ENCODE peak calls at places on chromosomes 12 and 14, in nine cellular contexts. T is CD4-positive, CD25-positive, alpha-beta regulatory T cell; K is NCI-H2029; E is activated CD8-positive, alpha-beta T cell treated with anti-CD3 and anti-CD28 coated beads for 36 hours; I is hippocampal formation; B is neural progenitor cell; Q is astrocyte of the spinal cord; Y is stimulated activated CD4-positive, alpha-beta T cell treated with anti-CD3 and anti-CD28 coated beads, Interleukin-4, amount 100 ng/mL, for 4 hours; V is left colon. R is an unnamed sample.

GRCh38 chr14:72826039-72826438 is 67.9 kb downstream of the DPF3 start:
- DNase-seq in T (no peak), K (no peak), E (no peak), I (no peak), B (no peak), Q (no peak), Y (no peak), V (no peak), R (no peak)

GRCh38 chr12:122840580-122841513 is 5.6 kb downstream of the HIP1R start:
- DNase-seq in T (no peak), K (no peak), E (no peak), I (no peak), B (no peak), Q (no peak), Y (no peak), V (no peak), R (no peak)

GRCh38 chr14:59311723-59312122 is 123.3 kb downstream of the DAAM1 start:
- DNase-seq in T (no peak), K (no peak), E (no peak), I (no peak), B (no peak), Q (no peak), Y (no peak), V (no peak), R (no peak)

GRCh38 chr14:102581193-102581592 is 11.3 kb upstream of the RCOR1 start:
- DNase-seq in T (no peak), K (no peak), E (no peak), I (no peak), B (no peak), Q (no peak), Y (no peak), V (no peak), R (no peak)

GRCh38 chr14:94100847-94101246 is 9.7 kb upstream of the IFI27 start:
- DNase-seq in T (no peak), K (no peak), E (no peak), I (no peak), B (no peak), Q (peak), Y (no peak), V (no peak), R (no peak)

GRCh38 chr12:93785262-93786010 is 108.3 kb downstream of the CRADD start:
- DNase-seq in T (peak), K (no peak), E (peak), I (no peak), B (peak), Q (peak), Y (peak), V (no peak), R (peak)

GRCh38 chr12:89350260-89350659 is 2.0 kb downstream of the DUSP6 start:
- DNase-seq in T (no peak), K (peak), E (no peak), I (no peak), B (peak), Q (no peak), Y (no peak), V (no peak), R (no peak)

GRCh38 chr14:23055621-23056256 is 1.6 kb downstream of the CDH24 start:
- DNase-seq in T (no peak), K (no peak), E (no peak), I (no peak), B (no peak), Q (no peak), Y (no peak), V (no peak), R (no peak)

GRCh38 chr12:107654866-107655265 is 30.7 kb upstream of the PWP1 start:
- DNase-seq in T (no peak), K (no peak), E (no peak), I (no peak), B (no peak), Q (no peak), Y (no peak), V (no peak), R (no peak)

GRCh38 chr14:101104485-101104884 is 201.0 kb upstream of the RTL1 start:
- DNase-seq in T (no peak), K (no peak), E (no peak), I (no peak), B (no peak), Q (no peak), Y (no peak), V (no peak), R (no peak)

GRCh38 chr14:63342381-63342780 is 23.6 kb upstream of the GPHB5 start:
- DNase-seq in T (no peak), K (no peak), E (no peak), I (no peak), B (no peak), Q (no peak), Y (no peak), V (no peak), R (no peak)

GRCh38 chr12:53543539-53543938 is 36.3 kb upstream of the NPFF start:
- DNase-seq in T (peak), K (peak), E (peak), I (peak), B (peak), Q (peak), Y (peak), V (peak), R (peak)

GRCh38 chr14:70885343-70886014 is 21.8 kb upstream of the PCNX1 start:
- DNase-seq in T (no peak), K (no peak), E (peak), I (no peak), B (no peak), Q (no peak), Y (no peak), V (no peak), R (no peak)

GRCh38 chr12:109054520-109054919 is 2.1 kb downstream of the USP30 start:
- DNase-seq in T (no peak), K (no peak), E (no peak), I (no peak), B (no peak), Q (no peak), Y (no peak), V (no peak), R (no peak)

GRCh38 chr12:1984759-1985158 is 19.5 kb downstream of the DCP1B start:
- DNase-seq in T (no peak), K (no peak), E (no peak), I (no peak), B (no peak), Q (no peak), Y (no peak), V (no peak), R (no peak)

GRCh38 chr12:2806700-2807099 is 5.8 kb upstream of the ITFG2 start:
- DNase-seq in T (no peak), K (peak), E (no peak), I (no peak), B (no peak), Q (no peak), Y (no peak), V (no peak), R (no peak)

GRCh38 chr14:30620178-30620577 is 1.9 kb upstream of the SCFD1 start:
- DNase-seq in T (no peak), K (no peak), E (no peak), I (no peak), B (no peak), Q (peak), Y (no peak), V (no peak), R (no peak)

GRCh38 chr12:19694627-19695026 is 255.3 kb downstream of the AEBP2 start:
- DNase-seq in T (no peak), K (no peak), E (no peak), I (no peak), B (no peak), Q (no peak), Y (no peak), V (no peak), R (no peak)

GRCh38 chr12:93846936-93847516 is 169.9 kb downstream of the CRADD start:
- DNase-seq in T (no peak), K (no peak), E (no peak), I (no peak), B (no peak), Q (no peak), Y (no peak), V (no peak), R (no peak)

GRCh38 chr12:92541024-92541423 is 161.8 kb upstream of the PLEKHG7 start:
- DNase-seq in T (no peak), K (no peak), E (no peak), I (no peak), B (no peak), Q (no peak), Y (no peak), V (no peak), R (no peak)

GRCh38 chr12:1993871-1994371 is 10.3 kb downstream of the DCP1B start:
- DNase-seq in T (peak), K (no peak), E (peak), I (no peak), B (no peak), Q (peak), Y (no peak), V (no peak), R (no peak)

GRCh38 chr14:61388173-61388975 is 67.0 kb downstream of the PRKCH start:
- DNase-seq in T (peak), K (peak), E (peak), I (no peak), B (no peak), Q (peak), Y (peak), V (no peak), R (peak)

GRCh38 chr14:25121342-25122129 is 71.6 kb upstream of the STXBP6 start:
- DNase-seq in T (no peak), K (no peak), E (no peak), I (no peak), B (no peak), Q (peak), Y (no peak), V (no peak), R (no peak)

GRCh38 chr12:125773033-125773432 is 707.8 kb downstream of the AACS start:
- DNase-seq in T (no peak), K (peak), E (peak), I (no peak), B (peak), Q (no peak), Y (no peak), V (peak), R (peak)

GRCh38 chr12:47087088-47087688 is 7.4 kb upstream of the AMIGO2 start:
- DNase-seq in T (no peak), K (peak), E (no peak), I (no peak), B (no peak), Q (no peak), Y (no peak), V (no peak), R (no peak)

GRCh38 chr12:53499261-53500118 is at the start of gene MAP3K12:
- DNase-seq in T (peak), K (no peak), E (peak), I (peak), B (peak), Q (peak), Y (peak), V (peak), R (no peak)

GRCh38 chr12:74119811-74120362 is 417.7 kb upstream of the ATXN7L3B start:
- DNase-seq in T (no peak), K (no peak), E (no peak), I (peak), B (no peak), Q (peak), Y (no peak), V (no peak), R (no peak)

GRCh38 chr14:77710364-77710763 is 2.5 kb downstream of the SLIRP start:
- DNase-seq in T (no peak), K (no peak), E (no peak), I (no peak), B (no peak), Q (no peak), Y (no peak), V (no peak), R (no peak)

GRCh38 chr12:31964280-31964679 is 5.1 kb downstream of the RESF1 start:
- DNase-seq in T (no peak), K (no peak), E (no peak), I (no peak), B (no peak), Q (no peak), Y (no peak), V (no peak), R (no peak)

GRCh38 chr14:32472512-32473472 is 143.7 kb downstream of the AKAP6 start:
- DNase-seq in T (no peak), K (peak), E (no peak), I (peak), B (peak), Q (peak), Y (no peak), V (no peak), R (no peak)

GRCh38 chr14:26589998-26590397 is 7.8 kb downstream of the NOVA1 start:
- DNase-seq in T (no peak), K (no peak), E (no peak), I (no peak), B (peak), Q (no peak), Y (no peak), V (no peak), R (no peak)

GRCh38 chr14:61547186-61548121 is 147.9 kb upstream of the HIF1A start:
- DNase-seq in T (no peak), K (no peak), E (no peak), I (no peak), B (no peak), Q (peak), Y (no peak), V (no peak), R (no peak)

R was measured in HCT116.